ENCODE peak calls at places on chromosome 10, in five cellular contexts. One of them, this sample, is unnamed.

GRCh38 chr10:9051328-9051974 is 997.0 kb downstream of the GATA3 start:
- DNase-seq in heart left ventricle: no peak
- DNase-seq in stimulated activated CD4-positive, alpha-beta T cell treated with anti-CD3 and anti-CD28 coated beads, Interleukin-2, amount 100 ng/mL, for 24 hours: no peak
- DNase-seq in fibroblast of the conjunctiva: no peak
- DNase-seq in nephron progenitor cell: no peak
- DNase-seq in this sample: no peak

GRCh38 chr10:75095631-75096030 is 15.8 kb upstream of the SAMD8 start:
- DNase-seq in heart left ventricle: no peak
- DNase-seq in stimulated activated CD4-positive, alpha-beta T cell treated with anti-CD3 and anti-CD28 coated beads, Interleukin-2, amount 100 ng/mL, for 24 hours: no peak
- DNase-seq in fibroblast of the conjunctiva: no peak
- DNase-seq in nephron progenitor cell: no peak
- DNase-seq in this sample: no peak

GRCh38 chr10:3774814-3775670 is 10.0 kb downstream of the KLF6 start:
- DNase-seq in heart left ventricle: no peak
- DNase-seq in stimulated activated CD4-positive, alpha-beta T cell treated with anti-CD3 and anti-CD28 coated beads, Interleukin-2, amount 100 ng/mL, for 24 hours: peak
- DNase-seq in fibroblast of the conjunctiva: peak
- DNase-seq in nephron progenitor cell: no peak
- DNase-seq in this sample: no peak

GRCh38 chr10:5944389-5945202 is 32.7 kb downstream of the IL15RA start:
- DNase-seq in heart left ventricle: no peak
- DNase-seq in stimulated activated CD4-positive, alpha-beta T cell treated with anti-CD3 and anti-CD28 coated beads, Interleukin-2, amount 100 ng/mL, for 24 hours: no peak
- DNase-seq in fibroblast of the conjunctiva: peak
- DNase-seq in nephron progenitor cell: no peak
- DNase-seq in this sample: no peak

GRCh38 chr10:73263948-73264347 is 11.5 kb upstream of the MRPS16 start:
- DNase-seq in heart left ventricle: no peak
- DNase-seq in stimulated activated CD4-positive, alpha-beta T cell treated with anti-CD3 and anti-CD28 coated beads, Interleukin-2, amount 100 ng/mL, for 24 hours: no peak
- DNase-seq in fibroblast of the conjunctiva: peak
- DNase-seq in nephron progenitor cell: no peak
- DNase-seq in this sample: peak

GRCh38 chr10:49661291-49661856 is 18.1 kb upstream of the C10orf53 start:
- DNase-seq in heart left ventricle: no peak
- DNase-seq in stimulated activated CD4-positive, alpha-beta T cell treated with anti-CD3 and anti-CD28 coated beads, Interleukin-2, amount 100 ng/mL, for 24 hours: no peak
- DNase-seq in fibroblast of the conjunctiva: no peak
- DNase-seq in nephron progenitor cell: no peak
- DNase-seq in this sample: no peak

GRCh38 chr10:22251751-22252285 is 34.0 kb upstream of the EBLN1 start:
- DNase-seq in heart left ventricle: peak
- DNase-seq in stimulated activated CD4-positive, alpha-beta T cell treated with anti-CD3 and anti-CD28 coated beads, Interleukin-2, amount 100 ng/mL, for 24 hours: peak
- DNase-seq in fibroblast of the conjunctiva: no peak
- DNase-seq in nephron progenitor cell: peak
- DNase-seq in this sample: peak

GRCh38 chr10:101297901-101298451 is 56.0 kb upstream of the BTRC start:
- DNase-seq in heart left ventricle: peak
- DNase-seq in stimulated activated CD4-positive, alpha-beta T cell treated with anti-CD3 and anti-CD28 coated beads, Interleukin-2, amount 100 ng/mL, for 24 hours: peak
- DNase-seq in fibroblast of the conjunctiva: peak
- DNase-seq in nephron progenitor cell: peak
- DNase-seq in this sample: peak

GRCh38 chr10:25604591-25604990 is 329.4 kb upstream of the MYO3A start:
- DNase-seq in heart left ventricle: no peak
- DNase-seq in stimulated activated CD4-positive, alpha-beta T cell treated with anti-CD3 and anti-CD28 coated beads, Interleukin-2, amount 100 ng/mL, for 24 hours: no peak
- DNase-seq in fibroblast of the conjunctiva: no peak
- DNase-seq in nephron progenitor cell: no peak
- DNase-seq in this sample: no peak

GRCh38 chr10:102402512-102402896 is 7.0 kb downstream of the NFKB2 start:
- DNase-seq in heart left ventricle: no peak
- DNase-seq in stimulated activated CD4-positive, alpha-beta T cell treated with anti-CD3 and anti-CD28 coated beads, Interleukin-2, amount 100 ng/mL, for 24 hours: no peak
- DNase-seq in fibroblast of the conjunctiva: no peak
- DNase-seq in nephron progenitor cell: no peak
- DNase-seq in this sample: no peak

GRCh38 chr10:96863922-96864543 is 31.9 kb downstream of the LCOR start:
- DNase-seq in heart left ventricle: no peak
- DNase-seq in stimulated activated CD4-positive, alpha-beta T cell treated with anti-CD3 and anti-CD28 coated beads, Interleukin-2, amount 100 ng/mL, for 24 hours: no peak
- DNase-seq in fibroblast of the conjunctiva: no peak
- DNase-seq in nephron progenitor cell: no peak
- DNase-seq in this sample: no peak

GRCh38 chr10:110398419-110399162 is 93.9 kb upstream of the SMNDC1 start:
- DNase-seq in heart left ventricle: no peak
- DNase-seq in stimulated activated CD4-positive, alpha-beta T cell treated with anti-CD3 and anti-CD28 coated beads, Interleukin-2, amount 100 ng/mL, for 24 hours: no peak
- DNase-seq in fibroblast of the conjunctiva: peak
- DNase-seq in nephron progenitor cell: peak
- DNase-seq in this sample: no peak